ENCODE peak calls at places on chromosomes 16 and 17, in nine cellular contexts. One of them, this sample, is unnamed.

GRCh38 chr17:16407911-16408588 is 7.3 kb upstream of the TRPV2 start:
- DNase-seq in SK-N-DZ: peak
- DNase-seq in LoVo: peak
- DNase-seq in midbrain: peak
- DNase-seq in effector memory CD8-positive, alpha-beta T cell: no peak
- DNase-seq in activated T-helper 9 cell treated with anti-CD3 and anti-CD28 coated beads, Interleukin-2, amount 50 U/mL, for 16 hours: no peak
- DNase-seq in DMS153: no peak
- DNase-seq in AG08395: peak
- DNase-seq in skeletal muscle cell: no peak
- DNase-seq in this sample: no peak

GRCh38 chr16:10663744-10664143 is 31.0 kb downstream of the TEKT5 start:
- DNase-seq in SK-N-DZ: no peak
- DNase-seq in DMS153: no peak
- DNase-seq in activated T-helper 9 cell treated with anti-CD3 and anti-CD28 coated beads, Interleukin-2, amount 50 U/mL, for 16 hours: no peak
- DNase-seq in LoVo: no peak
- DNase-seq in skeletal muscle cell: no peak
- DNase-seq in AG08395: no peak
- DNase-seq in effector memory CD8-positive, alpha-beta T cell: no peak
- DNase-seq in midbrain: no peak
- DNase-seq in this sample: no peak

GRCh38 chr16:10579965-10580918 is at the start of gene EMP2:
- DNase-seq in effector memory CD8-positive, alpha-beta T cell: no peak
- DNase-seq in skeletal muscle cell: no peak
- DNase-seq in LoVo: peak
- DNase-seq in AG08395: peak
- DNase-seq in DMS153: peak
- DNase-seq in SK-N-DZ: peak
- DNase-seq in midbrain: peak
- DNase-seq in activated T-helper 9 cell treated with anti-CD3 and anti-CD28 coated beads, Interleukin-2, amount 50 U/mL, for 16 hours: no peak
- DNase-seq in this sample: peak

GRCh38 chr16:69223882-69224281 is 36.9 kb downstream of the SNTB2 start:
- DNase-seq in activated T-helper 9 cell treated with anti-CD3 and anti-CD28 coated beads, Interleukin-2, amount 50 U/mL, for 16 hours: no peak
- DNase-seq in AG08395: peak
- DNase-seq in DMS153: no peak
- DNase-seq in midbrain: no peak
- DNase-seq in effector memory CD8-positive, alpha-beta T cell: no peak
- DNase-seq in SK-N-DZ: no peak
- DNase-seq in skeletal muscle cell: no peak
- DNase-seq in LoVo: no peak
- DNase-seq in this sample: no peak

GRCh38 chr17:78873519-78874340 is 29.3 kb downstream of the CEP295NL start:
- DNase-seq in activated T-helper 9 cell treated with anti-CD3 and anti-CD28 coated beads, Interleukin-2, amount 50 U/mL, for 16 hours: no peak
- DNase-seq in skeletal muscle cell: peak
- DNase-seq in effector memory CD8-positive, alpha-beta T cell: no peak
- DNase-seq in LoVo: peak
- DNase-seq in SK-N-DZ: no peak
- DNase-seq in DMS153: peak
- DNase-seq in AG08395: no peak
- DNase-seq in midbrain: peak
- DNase-seq in this sample: no peak

GRCh38 chr16:16143038-16143763 is 80.1 kb downstream of the ABCC6 start:
- DNase-seq in midbrain: no peak
- DNase-seq in DMS153: no peak
- DNase-seq in LoVo: no peak
- DNase-seq in SK-N-DZ: no peak
- DNase-seq in effector memory CD8-positive, alpha-beta T cell: no peak
- DNase-seq in activated T-helper 9 cell treated with anti-CD3 and anti-CD28 coated beads, Interleukin-2, amount 50 U/mL, for 16 hours: no peak
- DNase-seq in skeletal muscle cell: no peak
- DNase-seq in AG08395: peak
- DNase-seq in this sample: peak

GRCh38 chr16:69924777-69925191 is 26.4 kb upstream of the CLEC18A start:
- DNase-seq in skeletal muscle cell: peak
- DNase-seq in activated T-helper 9 cell treated with anti-CD3 and anti-CD28 coated beads, Interleukin-2, amount 50 U/mL, for 16 hours: no peak
- DNase-seq in AG08395: peak
- DNase-seq in LoVo: no peak
- DNase-seq in midbrain: no peak
- DNase-seq in effector memory CD8-positive, alpha-beta T cell: no peak
- DNase-seq in DMS153: no peak
- DNase-seq in SK-N-DZ: no peak
- DNase-seq in this sample: peak

GRCh38 chr17:82819015-82819414 is 20.8 kb downstream of the ZNF750 start:
- DNase-seq in midbrain: no peak
- DNase-seq in LoVo: no peak
- DNase-seq in DMS153: no peak
- DNase-seq in skeletal muscle cell: no peak
- DNase-seq in activated T-helper 9 cell treated with anti-CD3 and anti-CD28 coated beads, Interleukin-2, amount 50 U/mL, for 16 hours: no peak
- DNase-seq in AG08395: no peak
- DNase-seq in effector memory CD8-positive, alpha-beta T cell: no peak
- DNase-seq in SK-N-DZ: no peak
- DNase-seq in this sample: no peak

GRCh38 chr17:15019158-15019557 is 246.0 kb downstream of the PMP22 start:
- DNase-seq in skeletal muscle cell: no peak
- DNase-seq in activated T-helper 9 cell treated with anti-CD3 and anti-CD28 coated beads, Interleukin-2, amount 50 U/mL, for 16 hours: no peak
- DNase-seq in DMS153: no peak
- DNase-seq in midbrain: no peak
- DNase-seq in SK-N-DZ: no peak
- DNase-seq in AG08395: no peak
- DNase-seq in LoVo: no peak
- DNase-seq in effector memory CD8-positive, alpha-beta T cell: no peak
- DNase-seq in this sample: no peak

GRCh38 chr16:27728691-27729090 is 178.7 kb downstream of the KATNIP start:
- DNase-seq in LoVo: no peak
- DNase-seq in effector memory CD8-positive, alpha-beta T cell: no peak
- DNase-seq in DMS153: no peak
- DNase-seq in activated T-helper 9 cell treated with anti-CD3 and anti-CD28 coated beads, Interleukin-2, amount 50 U/mL, for 16 hours: no peak
- DNase-seq in midbrain: no peak
- DNase-seq in AG08395: no peak
- DNase-seq in skeletal muscle cell: no peak
- DNase-seq in SK-N-DZ: no peak
- DNase-seq in this sample: no peak

GRCh38 chr17:1078831-1079561 is 82.1 kb downstream of the TIMM22 start:
- DNase-seq in activated T-helper 9 cell treated with anti-CD3 and anti-CD28 coated beads, Interleukin-2, amount 50 U/mL, for 16 hours: no peak
- DNase-seq in effector memory CD8-positive, alpha-beta T cell: no peak
- DNase-seq in DMS153: peak
- DNase-seq in LoVo: no peak
- DNase-seq in skeletal muscle cell: no peak
- DNase-seq in midbrain: no peak
- DNase-seq in SK-N-DZ: peak
- DNase-seq in AG08395: no peak
- DNase-seq in this sample: peak

GRCh38 chr17:18925187-18925586 is 26.8 kb upstream of the SLC5A10 start:
- DNase-seq in AG08395: no peak
- DNase-seq in DMS153: no peak
- DNase-seq in effector memory CD8-positive, alpha-beta T cell: no peak
- DNase-seq in skeletal muscle cell: no peak
- DNase-seq in SK-N-DZ: no peak
- DNase-seq in LoVo: no peak
- DNase-seq in activated T-helper 9 cell treated with anti-CD3 and anti-CD28 coated beads, Interleukin-2, amount 50 U/mL, for 16 hours: no peak
- DNase-seq in midbrain: no peak
- DNase-seq in this sample: no peak

GRCh38 chr16:56995136-56995805 is 5.9 kb downstream of the NLRC5 start:
- DNase-seq in AG08395: no peak
- DNase-seq in LoVo: no peak
- DNase-seq in SK-N-DZ: no peak
- DNase-seq in midbrain: no peak
- DNase-seq in DMS153: no peak
- DNase-seq in activated T-helper 9 cell treated with anti-CD3 and anti-CD28 coated beads, Interleukin-2, amount 50 U/mL, for 16 hours: no peak
- DNase-seq in effector memory CD8-positive, alpha-beta T cell: no peak
- DNase-seq in skeletal muscle cell: no peak
- DNase-seq in this sample: no peak

GRCh38 chr17:50871369-50871768 is 5.2 kb upstream of the TOB1 start:
- DNase-seq in AG08395: no peak
- DNase-seq in activated T-helper 9 cell treated with anti-CD3 and anti-CD28 coated beads, Interleukin-2, amount 50 U/mL, for 16 hours: no peak
- DNase-seq in SK-N-DZ: no peak
- DNase-seq in effector memory CD8-positive, alpha-beta T cell: peak
- DNase-seq in midbrain: no peak
- DNase-seq in LoVo: no peak
- DNase-seq in skeletal muscle cell: no peak
- DNase-seq in DMS153: no peak
- DNase-seq in this sample: no peak

GRCh38 chr16:2079311-2079800 is 31.6 kb downstream of the TSC2 start:
- DNase-seq in LoVo: no peak
- DNase-seq in AG08395: no peak
- DNase-seq in midbrain: no peak
- DNase-seq in effector memory CD8-positive, alpha-beta T cell: no peak
- DNase-seq in activated T-helper 9 cell treated with anti-CD3 and anti-CD28 coated beads, Interleukin-2, amount 50 U/mL, for 16 hours: no peak
- DNase-seq in DMS153: no peak
- DNase-seq in skeletal muscle cell: no peak
- DNase-seq in SK-N-DZ: no peak
- DNase-seq in this sample: no peak

GRCh38 chr17:62832405-62832804 is 24.3 kb upstream of the MARCHF10 start:
- DNase-seq in LoVo: no peak
- DNase-seq in AG08395: no peak
- DNase-seq in midbrain: no peak
- DNase-seq in activated T-helper 9 cell treated with anti-CD3 and anti-CD28 coated beads, Interleukin-2, amount 50 U/mL, for 16 hours: no peak
- DNase-seq in effector memory CD8-positive, alpha-beta T cell: no peak
- DNase-seq in DMS153: no peak
- DNase-seq in skeletal muscle cell: no peak
- DNase-seq in SK-N-DZ: no peak
- DNase-seq in this sample: no peak

GRCh38 chr16:997440-998051 is 16.0 kb downstream of the SOX8 start:
- DNase-seq in activated T-helper 9 cell treated with anti-CD3 and anti-CD28 coated beads, Interleukin-2, amount 50 U/mL, for 16 hours: peak
- DNase-seq in DMS153: peak
- DNase-seq in LoVo: peak
- DNase-seq in SK-N-DZ: no peak
- DNase-seq in effector memory CD8-positive, alpha-beta T cell: peak
- DNase-seq in AG08395: peak
- DNase-seq in skeletal muscle cell: peak
- DNase-seq in midbrain: no peak
- DNase-seq in this sample: peak

GRCh38 chr17:70159980-70160379 is 9.4 kb upstream of the KCNJ2 start:
- DNase-seq in DMS153: no peak
- DNase-seq in activated T-helper 9 cell treated with anti-CD3 and anti-CD28 coated beads, Interleukin-2, amount 50 U/mL, for 16 hours: no peak
- DNase-seq in effector memory CD8-positive, alpha-beta T cell: no peak
- DNase-seq in AG08395: no peak
- DNase-seq in midbrain: no peak
- DNase-seq in SK-N-DZ: no peak
- DNase-seq in skeletal muscle cell: no peak
- DNase-seq in LoVo: no peak
- DNase-seq in this sample: no peak

GRCh38 chr16:12876778-12877177 is 24.6 kb upstream of the SHISA9 start:
- DNase-seq in activated T-helper 9 cell treated with anti-CD3 and anti-CD28 coated beads, Interleukin-2, amount 50 U/mL, for 16 hours: no peak
- DNase-seq in midbrain: no peak
- DNase-seq in DMS153: peak
- DNase-seq in effector memory CD8-positive, alpha-beta T cell: no peak
- DNase-seq in LoVo: no peak
- DNase-seq in skeletal muscle cell: no peak
- DNase-seq in SK-N-DZ: no peak
- DNase-seq in AG08395: no peak
- DNase-seq in this sample: no peak

GRCh38 chr17:60863892-60864673 is 186.4 kb downstream of the BCAS3 start:
- DNase-seq in midbrain: no peak
- DNase-seq in activated T-helper 9 cell treated with anti-CD3 and anti-CD28 coated beads, Interleukin-2, amount 50 U/mL, for 16 hours: no peak
- DNase-seq in LoVo: no peak
- DNase-seq in skeletal muscle cell: no peak
- DNase-seq in SK-N-DZ: peak
- DNase-seq in effector memory CD8-positive, alpha-beta T cell: no peak
- DNase-seq in AG08395: no peak
- DNase-seq in DMS153: no peak
- DNase-seq in this sample: peak

GRCh38 chr17:67456103-67456502 is 79.0 kb downstream of the PITPNC1 start:
- DNase-seq in DMS153: no peak
- DNase-seq in skeletal muscle cell: no peak
- DNase-seq in effector memory CD8-positive, alpha-beta T cell: no peak
- DNase-seq in LoVo: no peak
- DNase-seq in activated T-helper 9 cell treated with anti-CD3 and anti-CD28 coated beads, Interleukin-2, amount 50 U/mL, for 16 hours: no peak
- DNase-seq in SK-N-DZ: no peak
- DNase-seq in AG08395: no peak
- DNase-seq in midbrain: no peak
- DNase-seq in this sample: no peak

GRCh38 chr17:35795007-35795870 is at the start of gene MMP28:
- DNase-seq in activated T-helper 9 cell treated with anti-CD3 and anti-CD28 coated beads, Interleukin-2, amount 50 U/mL, for 16 hours: peak
- DNase-seq in midbrain: no peak
- DNase-seq in SK-N-DZ: no peak
- DNase-seq in skeletal muscle cell: no peak
- DNase-seq in LoVo: peak
- DNase-seq in DMS153: no peak
- DNase-seq in AG08395: peak
- DNase-seq in effector memory CD8-positive, alpha-beta T cell: peak
- DNase-seq in this sample: no peak

GRCh38 chr17:82241183-82241925 is 12.5 kb downstream of the SLC16A3 start:
- DNase-seq in skeletal muscle cell: no peak
- DNase-seq in DMS153: no peak
- DNase-seq in SK-N-DZ: peak
- DNase-seq in midbrain: peak
- DNase-seq in LoVo: no peak
- DNase-seq in AG08395: peak
- DNase-seq in effector memory CD8-positive, alpha-beta T cell: no peak
- DNase-seq in activated T-helper 9 cell treated with anti-CD3 and anti-CD28 coated beads, Interleukin-2, amount 50 U/mL, for 16 hours: peak
- DNase-seq in this sample: no peak

GRCh38 chr16:63789603-63790002 is 1332.3 kb downstream of the CDH11 start:
- DNase-seq in midbrain: no peak
- DNase-seq in skeletal muscle cell: no peak
- DNase-seq in LoVo: no peak
- DNase-seq in effector memory CD8-positive, alpha-beta T cell: no peak
- DNase-seq in SK-N-DZ: no peak
- DNase-seq in AG08395: no peak
- DNase-seq in activated T-helper 9 cell treated with anti-CD3 and anti-CD28 coated beads, Interleukin-2, amount 50 U/mL, for 16 hours: no peak
- DNase-seq in DMS153: no peak
- DNase-seq in this sample: peak

GRCh38 chr17:75844530-75845057 is 390 bp upstream of the UNC13D start:
- DNase-seq in midbrain: no peak
- DNase-seq in effector memory CD8-positive, alpha-beta T cell: no peak
- DNase-seq in LoVo: peak
- DNase-seq in activated T-helper 9 cell treated with anti-CD3 and anti-CD28 coated beads, Interleukin-2, amount 50 U/mL, for 16 hours: no peak
- DNase-seq in SK-N-DZ: no peak
- DNase-seq in AG08395: no peak
- DNase-seq in skeletal muscle cell: no peak
- DNase-seq in DMS153: no peak
- DNase-seq in this sample: peak

GRCh38 chr17:77709594-77709993 is 248.9 kb upstream of the TNRC6C start:
- DNase-seq in DMS153: no peak
- DNase-seq in midbrain: no peak
- DNase-seq in skeletal muscle cell: no peak
- DNase-seq in AG08395: no peak
- DNase-seq in LoVo: no peak
- DNase-seq in SK-N-DZ: no peak
- DNase-seq in activated T-helper 9 cell treated with anti-CD3 and anti-CD28 coated beads, Interleukin-2, amount 50 U/mL, for 16 hours: no peak
- DNase-seq in effector memory CD8-positive, alpha-beta T cell: no peak
- DNase-seq in this sample: no peak

GRCh38 chr16:8998114-8998513 is 34.4 kb upstream of the USP7 start:
- DNase-seq in LoVo: no peak
- DNase-seq in effector memory CD8-positive, alpha-beta T cell: no peak
- DNase-seq in SK-N-DZ: no peak
- DNase-seq in DMS153: no peak
- DNase-seq in midbrain: no peak
- DNase-seq in AG08395: peak
- DNase-seq in activated T-helper 9 cell treated with anti-CD3 and anti-CD28 coated beads, Interleukin-2, amount 50 U/mL, for 16 hours: no peak
- DNase-seq in skeletal muscle cell: no peak
- DNase-seq in this sample: no peak

GRCh38 chr16:17798721-17799120 is 328.0 kb upstream of the XYLT1 start:
- DNase-seq in AG08395: no peak
- DNase-seq in effector memory CD8-positive, alpha-beta T cell: no peak
- DNase-seq in midbrain: no peak
- DNase-seq in SK-N-DZ: no peak
- DNase-seq in DMS153: no peak
- DNase-seq in skeletal muscle cell: no peak
- DNase-seq in activated T-helper 9 cell treated with anti-CD3 and anti-CD28 coated beads, Interleukin-2, amount 50 U/mL, for 16 hours: no peak
- DNase-seq in LoVo: no peak
- DNase-seq in this sample: no peak

GRCh38 chr16:84314373-84314772 is 19.7 kb downstream of the WFDC1 start:
- DNase-seq in skeletal muscle cell: no peak
- DNase-seq in DMS153: no peak
- DNase-seq in LoVo: no peak
- DNase-seq in SK-N-DZ: no peak
- DNase-seq in midbrain: no peak
- DNase-seq in effector memory CD8-positive, alpha-beta T cell: no peak
- DNase-seq in AG08395: no peak
- DNase-seq in activated T-helper 9 cell treated with anti-CD3 and anti-CD28 coated beads, Interleukin-2, amount 50 U/mL, for 16 hours: no peak
- DNase-seq in this sample: no peak

GRCh38 chr16:88530051-88530857 is 39.9 kb upstream of the ZC3H18 start:
- DNase-seq in LoVo: no peak
- DNase-seq in activated T-helper 9 cell treated with anti-CD3 and anti-CD28 coated beads, Interleukin-2, amount 50 U/mL, for 16 hours: no peak
- DNase-seq in skeletal muscle cell: no peak
- DNase-seq in effector memory CD8-positive, alpha-beta T cell: no peak
- DNase-seq in DMS153: no peak
- DNase-seq in midbrain: no peak
- DNase-seq in SK-N-DZ: no peak
- DNase-seq in AG08395: no peak
- DNase-seq in this sample: no peak

GRCh38 chr16:85475233-85475632 is 137.9 kb upstream of the GSE1 start:
- DNase-seq in effector memory CD8-positive, alpha-beta T cell: no peak
- DNase-seq in DMS153: no peak
- DNase-seq in midbrain: no peak
- DNase-seq in SK-N-DZ: peak
- DNase-seq in LoVo: no peak
- DNase-seq in AG08395: no peak
- DNase-seq in skeletal muscle cell: no peak
- DNase-seq in activated T-helper 9 cell treated with anti-CD3 and anti-CD28 coated beads, Interleukin-2, amount 50 U/mL, for 16 hours: no peak
- DNase-seq in this sample: no peak

This sample was measured in mesendoderm.